ENCODE peak calls at places on chromosome 9, in ten cellular contexts. I is left lung, N is breast epithelium, X is kidney, D is thyroid gland, C is RWPE1, V is Panc1, W is fibroblast of lung, L is cardiac fibroblast, O is GM20000. K is an unnamed sample.
A peak's percentile ranks its signal among the peaks of the same experiment; 100 is the strongest.

GRCh38 chr9:40928803-40929487 is 199.5 kb downstream of the FOXD4L6 start:
- DNase-seq in W (no peak), D (no peak), L (no peak), I (no peak), C (no peak), V (no peak), N (no peak), O (no peak), X (no peak), K (no peak)

GRCh38 chr9:13707635-13708410 is 428.3 kb upstream of the MPDZ start:
- DNase-seq in N (no peak), V (no peak), X (no peak), C (peak; percentile 13), W (peak; percentile 39), O (no peak), L (peak; percentile 94), I (no peak), D (no peak), K (no peak)

GRCh38 chr9:86734762-86735161 is 212.5 kb downstream of the GAS1 start:
- DNase-seq in I (no peak), D (no peak), O (no peak), W (peak; percentile 66), N (no peak), V (no peak), L (peak; percentile 44), C (no peak), X (no peak), K (no peak)

GRCh38 chr9:124594673-124595072 is 87.5 kb upstream of the NR5A1 start:
- DNase-seq in V (no peak), L (no peak), N (no peak), D (peak; percentile 5), W (peak; percentile 45), X (no peak), O (no peak), C (no peak), I (no peak), K (no peak)

GRCh38 chr9:21027295-21027694 is 4.1 kb downstream of the HACD4 start:
- DNase-seq in C (no peak), X (no peak), I (no peak), L (peak; percentile 44), O (no peak), D (no peak), W (peak; percentile 44), N (no peak), V (no peak), K (no peak)

GRCh38 chr9:20989923-20990341 is 41.5 kb downstream of the HACD4 start:
- DNase-seq in X (peak; percentile 54), D (peak; percentile 15), L (no peak), V (no peak), O (no peak), W (no peak), I (peak; percentile 80), C (no peak), N (no peak), K (no peak)

GRCh38 chr9:36142510-36143161 is 6.1 kb downstream of the GLIPR2 start:
- DNase-seq in N (no peak), I (no peak), C (no peak), O (peak; percentile 43), W (no peak), V (no peak), X (no peak), L (no peak), D (peak; percentile 51), K (no peak)

GRCh38 chr9:5557606-5558587 is 47.6 kb downstream of the PDCD1LG2 start:
- DNase-seq in I (peak; percentile 46), C (no peak), L (peak; percentile 57), O (peak; percentile 57), N (no peak), X (no peak), W (peak; percentile 34), V (no peak), D (no peak), K (peak; percentile 20)

GRCh38 chr9:101311759-101312420 is 72.9 kb downstream of the BAAT start:
- DNase-seq in C (peak; percentile 70), D (no peak), V (peak; percentile 38), X (no peak), I (no peak), W (peak; percentile 88), O (peak; percentile 54), N (no peak), L (peak; percentile 90), K (no peak)

GRCh38 chr9:35789541-35789940 is 1.9 kb upstream of the NPR2 start:
- DNase-seq in W (no peak), I (no peak), C (no peak), V (no peak), X (no peak), O (no peak), D (no peak), N (no peak), L (no peak), K (no peak)

GRCh38 chr9:4983541-4984165 is 1.4 kb upstream of the JAK2 start:
- DNase-seq in W (no peak), N (no peak), O (peak; percentile 7), I (no peak), X (no peak), L (no peak), C (no peak), D (no peak), V (no peak), K (no peak)

GRCh38 chr9:90805006-90805993 is 3.7 kb downstream of the SYK start:
- DNase-seq in I (no peak), O (no peak), W (no peak), X (no peak), N (no peak), D (peak; percentile 19), V (no peak), C (no peak), L (no peak), K (no peak)

GRCh38 chr9:20321683-20322082 is 300.6 kb downstream of the MLLT3 start:
- DNase-seq in X (no peak), V (no peak), C (no peak), N (no peak), I (no peak), L (peak; percentile 43), D (no peak), W (no peak), O (no peak), K (no peak)

GRCh38 chr9:4371108-4371507 is 71.2 kb upstream of the GLIS3 start:
- DNase-seq in V (no peak), L (peak; percentile 98), W (peak; percentile 73), I (peak; percentile 32), C (peak; percentile 31), D (no peak), O (no peak), N (no peak), X (no peak), K (no peak)

GRCh38 chr9:14608521-14608920 is 84.7 kb downstream of the ZDHHC21 start:
- DNase-seq in V (no peak), X (no peak), I (no peak), L (no peak), D (no peak), C (no peak), O (no peak), W (no peak), N (no peak), K (no peak)

GRCh38 chr9:119709431-119709830 is 340.2 kb upstream of the BRINP1 start:
- DNase-seq in O (no peak), C (no peak), W (no peak), I (no peak), N (no peak), L (no peak), X (no peak), V (no peak), D (no peak), K (no peak)

GRCh38 chr9:98958271-98958989 is 14.7 kb downstream of the COL15A1 start:
- DNase-seq in N (no peak), V (no peak), I (no peak), C (no peak), O (no peak), D (no peak), X (no peak), L (peak; percentile 84), W (peak; percentile 96), K (no peak)
- TF ChIP-seq CTCF in N (no peak), V (no peak), I (no peak), C (no peak), O (no peak), D (no peak), X (no peak), L (no peak), W (no peak), K (no peak)

DNA sequence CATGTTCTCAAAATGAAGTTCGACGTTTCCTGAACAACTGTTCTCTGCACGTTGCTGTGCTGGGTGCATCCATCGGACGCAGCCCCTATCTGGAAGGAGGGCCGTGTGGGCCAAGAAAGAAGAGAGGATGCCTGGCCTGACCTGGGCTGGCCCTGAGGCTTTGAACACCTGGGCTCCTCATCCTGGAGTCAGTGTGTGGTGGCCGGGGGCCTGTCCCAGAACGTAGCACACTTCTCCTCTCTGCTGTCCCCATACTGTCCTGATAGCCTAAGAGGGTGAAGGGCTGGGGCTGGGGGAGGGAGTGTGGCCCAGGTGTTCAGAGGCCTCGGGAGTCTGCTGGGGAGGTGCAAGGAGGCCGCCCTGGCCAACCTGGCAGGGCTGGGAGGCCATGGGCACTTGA is 21.5 kb downstream of the COL5A1 start:
- DNase-seq in I (peak; percentile 22), W (no peak), O (no peak), D (no peak), V (no peak), N (no peak), C (no peak), L (no peak), X (peak; percentile 42), K (no peak)
- TF ChIP-seq CTCF in I (no peak), W (no peak), O (no peak), D (no peak), V (no peak), N (no peak), C (no peak), L (no peak), X (no peak), K (no peak)

DNA sequence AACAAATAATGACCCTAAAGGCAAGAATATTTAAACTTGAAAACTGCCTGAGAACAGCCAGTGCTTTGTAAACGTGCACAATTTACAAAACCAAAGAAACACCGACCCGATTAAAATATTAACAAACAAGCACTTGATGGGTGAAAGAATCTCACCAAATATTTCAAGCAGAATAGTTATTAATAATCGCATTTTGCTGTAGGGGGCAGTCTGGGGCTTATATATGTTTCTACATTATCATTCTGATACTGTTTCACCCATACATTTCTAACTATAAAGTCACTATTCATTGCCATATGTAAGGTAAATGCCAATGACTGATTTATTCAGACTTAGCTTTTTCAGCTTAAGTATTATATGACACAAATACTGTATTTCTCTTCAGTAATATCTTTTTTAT is 37.7 kb downstream of the UBAP2 start:
- DNase-seq in L (peak; percentile 33), V (no peak), W (peak; percentile 23), N (no peak), X (no peak), I (no peak), O (no peak), C (no peak), D (no peak), K (no peak)
- TF ChIP-seq CTCF in L (no peak), V (no peak), W (peak; percentile 24), N (no peak), X (no peak), I (no peak), O (no peak), C (no peak), D (no peak), K (peak; percentile 62)

DNA sequence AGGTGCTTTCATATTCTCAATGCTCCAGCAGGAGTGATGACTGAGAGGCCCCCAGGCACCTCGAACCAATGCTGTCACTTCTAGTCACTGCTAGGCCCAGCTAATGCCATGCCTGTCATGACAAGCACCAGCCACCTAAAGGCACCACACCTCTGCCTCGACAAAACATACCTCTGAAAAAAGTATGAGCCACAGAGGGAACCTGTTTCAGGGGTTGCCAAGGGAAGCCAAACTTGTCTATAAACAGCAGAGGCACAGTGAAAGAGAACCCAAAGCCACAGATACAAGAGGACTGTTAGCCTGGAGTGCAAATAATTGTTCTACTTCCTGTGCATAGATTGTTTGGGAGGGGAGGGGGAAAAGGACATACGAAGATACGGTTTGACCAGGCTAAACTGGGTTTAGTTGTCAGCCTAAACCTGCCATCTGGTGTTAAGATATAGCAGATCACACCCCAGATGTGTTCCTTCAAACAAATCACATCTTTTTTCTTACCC is 45.9 kb downstream of the BNC2 start:
- DNase-seq in L (peak; percentile 50), V (no peak), C (peak; percentile 20), N (peak; percentile 54), I (no peak), X (no peak), D (no peak), W (peak; percentile 78), O (no peak), K (no peak)
- TF ChIP-seq CTCF in L (peak; percentile 4), V (no peak), C (no peak), N (no peak), I (no peak), X (peak; percentile 6), D (no peak), W (no peak), O (no peak), K (no peak)

K was measured in activated B cell treated with CpG ODN at 0.5 μM for 24 hours.